ENCODE peak calls at places on chromosomes 6 and 20, in five cellular contexts. One of them, this sample, is unnamed.

GRCh38 chr6:107079429-107079828 is 35.9 kb downstream of the BEND3 start:
- DNase-seq in mesothelial cell of epicardium: no peak
- DNase-seq in ascending aorta: no peak
- DNase-seq in lower lobe of right lung: no peak
- DNase-seq in left lung: no peak
- DNase-seq in this sample: no peak

GRCh38 chr6:16345449-16346330 is 107.3 kb downstream of the GMPR start:
- DNase-seq in mesothelial cell of epicardium: no peak
- DNase-seq in ascending aorta: no peak
- DNase-seq in lower lobe of right lung: no peak
- DNase-seq in left lung: no peak
- DNase-seq in this sample: no peak

GRCh38 chr6:80196914-80197313 is 90.4 kb downstream of the BCKDHB start:
- DNase-seq in mesothelial cell of epicardium: no peak
- DNase-seq in ascending aorta: no peak
- DNase-seq in lower lobe of right lung: no peak
- DNase-seq in left lung: no peak
- DNase-seq in this sample: no peak

GRCh38 chr6:4179960-4180652 is 44.7 kb upstream of the ECI2 start:
- DNase-seq in mesothelial cell of epicardium: no peak
- DNase-seq in ascending aorta: no peak
- DNase-seq in lower lobe of right lung: no peak
- DNase-seq in left lung: no peak
- DNase-seq in this sample: no peak

GRCh38 chr6:134967711-134968110 is 17.8 kb upstream of the ALDH8A1 start:
- DNase-seq in mesothelial cell of epicardium: no peak
- DNase-seq in ascending aorta: no peak
- DNase-seq in lower lobe of right lung: no peak
- DNase-seq in left lung: no peak
- DNase-seq in this sample: no peak

GRCh38 chr6:14726816-14727493 is 518.9 kb upstream of the JARID2 start:
- DNase-seq in mesothelial cell of epicardium: no peak
- DNase-seq in ascending aorta: no peak
- DNase-seq in lower lobe of right lung: no peak
- DNase-seq in left lung: no peak
- DNase-seq in this sample: no peak

GRCh38 chr6:34146021-34146782 is at the start of gene GRM4:
- DNase-seq in mesothelial cell of epicardium: no peak
- DNase-seq in ascending aorta: no peak
- DNase-seq in lower lobe of right lung: peak; percentile 11
- DNase-seq in left lung: no peak
- DNase-seq in this sample: no peak

GRCh38 chr6:159565181-159565580 is 127.9 kb downstream of the SOD2 start:
- DNase-seq in mesothelial cell of epicardium: no peak
- DNase-seq in ascending aorta: no peak
- DNase-seq in lower lobe of right lung: no peak
- DNase-seq in left lung: no peak
- DNase-seq in this sample: no peak

GRCh38 chr20:17225891-17226409 is 890 bp upstream of the PCSK2 start:
- DNase-seq in mesothelial cell of epicardium: no peak
- DNase-seq in ascending aorta: no peak
- DNase-seq in lower lobe of right lung: peak; percentile 56
- DNase-seq in left lung: peak; percentile 76
- DNase-seq in this sample: no peak

GRCh38 chr20:36259177-36259835 is 23.0 kb downstream of the AAR2 start:
- DNase-seq in mesothelial cell of epicardium: no peak
- DNase-seq in ascending aorta: no peak
- DNase-seq in lower lobe of right lung: no peak
- DNase-seq in left lung: no peak
- DNase-seq in this sample: no peak

GRCh38 chr20:701401-702129 is 26.0 kb upstream of the SCRT2 start:
- DNase-seq in mesothelial cell of epicardium: no peak
- DNase-seq in ascending aorta: no peak
- DNase-seq in lower lobe of right lung: no peak
- DNase-seq in left lung: no peak
- DNase-seq in this sample: no peak
- TF ChIP-seq CTCF in mesothelial cell of epicardium: no peak
- TF ChIP-seq CTCF in ascending aorta: no peak
- TF ChIP-seq CTCF in lower lobe of right lung: no peak
- TF ChIP-seq CTCF in left lung: no peak
- TF ChIP-seq CTCF in this sample: no peak

GRCh38 chr6:143536461-143536865 is 24.9 kb upstream of the FUCA2 start:
- DNase-seq in mesothelial cell of epicardium: no peak
- DNase-seq in ascending aorta: no peak
- DNase-seq in lower lobe of right lung: peak; percentile 71
- DNase-seq in left lung: peak; percentile 94
- DNase-seq in this sample: peak; percentile 46

GRCh38 chr6:143539106-143539505 is 27.6 kb upstream of the FUCA2 start:
- DNase-seq in mesothelial cell of epicardium: no peak
- DNase-seq in ascending aorta: no peak
- DNase-seq in lower lobe of right lung: no peak
- DNase-seq in left lung: no peak
- DNase-seq in this sample: no peak

GRCh38 chr6:143535189-143535614 is 23.7 kb upstream of the FUCA2 start:
- DNase-seq in mesothelial cell of epicardium: no peak
- DNase-seq in ascending aorta: no peak
- DNase-seq in lower lobe of right lung: no peak
- DNase-seq in left lung: no peak
- DNase-seq in this sample: no peak

GRCh38 chr6:143538374-143538773 is 26.9 kb upstream of the FUCA2 start:
- DNase-seq in mesothelial cell of epicardium: no peak
- DNase-seq in ascending aorta: no peak
- DNase-seq in lower lobe of right lung: no peak
- DNase-seq in left lung: no peak
- DNase-seq in this sample: no peak

DNA sequence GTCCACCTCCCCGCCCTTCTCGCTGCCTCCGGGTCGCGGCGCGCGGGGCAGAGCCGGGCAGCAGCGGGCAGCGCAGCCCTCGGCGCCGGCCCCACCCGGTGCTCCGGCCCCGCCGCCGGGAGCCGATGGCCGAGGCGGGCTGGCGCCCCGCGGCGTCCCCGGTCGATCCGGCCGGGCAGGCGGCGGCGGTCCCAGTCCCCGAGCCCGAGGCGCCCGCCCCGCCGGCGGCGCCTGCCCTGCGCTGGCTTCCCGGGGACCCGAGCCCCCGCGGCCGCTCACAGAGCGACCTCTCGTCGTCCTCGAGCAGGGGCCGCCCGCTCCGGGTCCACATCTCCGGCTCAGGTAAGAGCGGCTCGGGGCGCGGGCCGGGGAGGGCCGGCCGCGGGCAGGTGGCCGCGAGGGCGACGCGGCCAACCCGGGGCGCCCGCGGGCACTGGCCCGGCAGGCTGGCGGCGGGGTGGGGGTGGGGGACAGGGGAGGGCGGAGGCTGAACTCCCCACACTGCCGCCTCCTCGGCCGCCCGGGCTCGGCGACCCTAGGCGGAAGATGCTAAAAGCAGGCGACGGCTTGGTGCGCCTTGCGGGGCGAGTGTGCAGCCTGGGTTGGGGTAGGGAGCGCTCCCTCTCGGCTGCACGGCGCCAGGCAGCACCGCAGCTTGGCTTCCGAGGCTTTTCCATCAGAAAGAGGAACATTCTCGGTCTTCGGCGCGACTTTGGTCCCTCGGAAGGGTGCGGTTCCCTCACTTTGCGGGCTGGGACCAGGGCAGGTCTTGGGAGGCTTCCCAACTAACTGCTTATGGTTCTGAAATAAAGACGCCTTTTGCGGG is 25.6 kb upstream of the FUCA2 start:
- DNase-seq in mesothelial cell of epicardium: peak; percentile 27
- DNase-seq in ascending aorta: no peak
- DNase-seq in lower lobe of right lung: peak; percentile 82
- DNase-seq in left lung: peak; percentile 93
- DNase-seq in this sample: peak; percentile 51
- TF ChIP-seq CTCF in mesothelial cell of epicardium: no peak
- TF ChIP-seq CTCF in ascending aorta: peak; percentile 56
- TF ChIP-seq CTCF in lower lobe of right lung: peak; percentile 56
- TF ChIP-seq CTCF in left lung: peak; percentile 34
- TF ChIP-seq CTCF in this sample: no peak

GRCh38 chr6:137405806-137406205 is 88.4 kb downstream of the OLIG3 start:
- DNase-seq in mesothelial cell of epicardium: no peak
- DNase-seq in ascending aorta: no peak
- DNase-seq in lower lobe of right lung: no peak
- DNase-seq in left lung: no peak
- DNase-seq in this sample: no peak

GRCh38 chr6:137412562-137412961 is 81.6 kb downstream of the OLIG3 start:
- DNase-seq in mesothelial cell of epicardium: no peak
- DNase-seq in ascending aorta: no peak
- DNase-seq in lower lobe of right lung: no peak
- DNase-seq in left lung: no peak
- DNase-seq in this sample: no peak

GRCh38 chr6:137407816-137408215 is 86.4 kb downstream of the OLIG3 start:
- DNase-seq in mesothelial cell of epicardium: no peak
- DNase-seq in ascending aorta: no peak
- DNase-seq in lower lobe of right lung: no peak
- DNase-seq in left lung: no peak
- DNase-seq in this sample: no peak

GRCh38 chr6:137413482-137413881 is 80.7 kb downstream of the OLIG3 start:
- DNase-seq in mesothelial cell of epicardium: no peak
- DNase-seq in ascending aorta: no peak
- DNase-seq in lower lobe of right lung: no peak
- DNase-seq in left lung: no peak
- DNase-seq in this sample: no peak

GRCh38 chr6:137409378-137409777 is 84.8 kb downstream of the OLIG3 start:
- DNase-seq in mesothelial cell of epicardium: no peak
- DNase-seq in ascending aorta: no peak
- DNase-seq in lower lobe of right lung: no peak
- DNase-seq in left lung: no peak
- DNase-seq in this sample: no peak
- TF ChIP-seq CTCF in mesothelial cell of epicardium: no peak
- TF ChIP-seq CTCF in ascending aorta: no peak
- TF ChIP-seq CTCF in lower lobe of right lung: no peak
- TF ChIP-seq CTCF in left lung: no peak
- TF ChIP-seq CTCF in this sample: no peak

DNA sequence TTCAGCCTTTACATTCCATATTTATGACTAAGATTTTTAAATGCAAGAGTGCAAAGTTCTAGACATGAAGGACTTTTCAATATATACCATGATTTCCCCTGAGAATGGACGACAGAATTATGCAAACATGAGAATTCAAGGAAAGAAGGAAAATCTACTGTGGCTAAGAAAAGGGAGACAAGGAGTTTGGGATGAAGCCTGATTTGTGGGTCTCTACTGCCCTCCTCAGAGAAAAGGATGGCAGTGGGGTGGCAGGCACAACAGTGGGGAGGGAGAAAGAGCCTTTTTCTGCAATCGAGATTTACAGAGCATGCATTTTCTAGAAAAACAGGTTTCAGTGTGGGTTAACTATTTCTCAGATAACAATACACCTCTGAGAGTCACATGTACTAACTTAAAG is 466.9 kb upstream of the NRSN1 start:
- DNase-seq in mesothelial cell of epicardium: no peak
- DNase-seq in ascending aorta: no peak
- DNase-seq in lower lobe of right lung: no peak
- DNase-seq in left lung: no peak
- DNase-seq in this sample: no peak
- TF ChIP-seq CTCF in mesothelial cell of epicardium: peak; percentile 48
- TF ChIP-seq CTCF in ascending aorta: peak; percentile 18
- TF ChIP-seq CTCF in lower lobe of right lung: peak; percentile 29
- TF ChIP-seq CTCF in left lung: peak; percentile 15
- TF ChIP-seq CTCF in this sample: no peak

DNA sequence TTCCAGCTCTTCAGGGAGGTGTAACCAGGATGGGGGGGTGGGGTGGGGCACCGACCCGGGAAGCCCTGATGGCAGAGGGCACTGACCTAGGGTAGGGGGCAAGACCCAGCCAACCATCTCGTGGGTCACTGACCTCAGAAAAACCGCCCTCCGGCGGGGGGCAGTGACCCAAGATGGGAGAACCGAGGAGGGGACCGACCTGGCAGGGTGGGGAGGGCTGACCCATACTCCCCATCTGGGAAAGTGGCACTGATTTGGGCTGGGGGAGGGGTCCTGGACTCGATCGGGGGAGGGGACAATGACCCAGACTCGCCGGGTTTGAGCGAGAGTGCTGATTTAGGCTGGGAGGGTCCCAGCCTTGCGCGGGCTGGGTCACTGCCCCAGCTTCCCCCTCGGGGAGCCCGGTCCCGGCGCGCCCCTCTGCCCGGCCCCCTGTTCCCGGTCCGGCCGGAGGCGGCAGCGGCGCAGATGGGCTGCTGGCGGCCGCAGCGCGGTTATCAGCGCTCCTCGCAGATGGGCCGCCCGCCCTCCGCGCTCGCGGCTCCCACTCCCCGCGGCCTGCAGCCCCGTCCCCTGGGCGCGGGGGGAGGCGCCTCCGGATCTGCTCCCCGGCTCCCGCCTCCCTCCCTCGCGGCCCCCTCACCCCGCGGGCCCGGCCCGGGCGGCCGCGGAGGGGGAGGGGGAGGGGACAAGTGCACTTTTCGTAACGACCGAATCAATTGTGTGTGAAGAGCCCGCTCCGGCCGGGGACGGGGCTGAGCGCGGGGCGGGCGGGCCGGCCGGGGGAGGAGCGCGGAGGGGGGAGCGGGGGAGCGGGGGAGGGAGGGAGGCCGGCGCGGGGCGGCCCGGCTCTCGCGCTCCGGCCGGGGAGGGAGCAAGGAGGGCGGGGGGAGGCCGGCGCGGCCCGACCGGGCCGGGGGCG is 2.2 kb downstream of the NOL4L start:
- DNase-seq in mesothelial cell of epicardium: peak; percentile 62
- DNase-seq in ascending aorta: no peak
- DNase-seq in lower lobe of right lung: no peak
- DNase-seq in left lung: no peak
- DNase-seq in this sample: peak; percentile 34
- TF ChIP-seq CTCF in mesothelial cell of epicardium: no peak
- TF ChIP-seq CTCF in ascending aorta: no peak
- TF ChIP-seq CTCF in lower lobe of right lung: no peak
- TF ChIP-seq CTCF in left lung: no peak
- TF ChIP-seq CTCF in this sample: no peak